ENCODE peak calls at places on chromosomes 12 and 14, in four cellular contexts. E, Q, A and O are unnamed samples.

GRCh38 chr12:48995061-48995879 is 3.9 kb downstream of the DDN start:
- DNase-seq in E (peak), Q (no peak), A (peak), O (peak)

GRCh38 chr14:87712386-87713113 is 280.4 kb downstream of the GALC start:
- DNase-seq in E (no peak), Q (no peak), A (no peak), O (no peak)

GRCh38 chr14:68405959-68406358 is 386.9 kb downstream of the ZFP36L1 start:
- DNase-seq in E (no peak), Q (no peak), A (no peak), O (no peak)

GRCh38 chr12:46942579-46942978 is 116.8 kb upstream of the SLC38A4 start:
- DNase-seq in E (peak), Q (peak), A (no peak), O (peak)

GRCh38 chr12:111635524-111635923 is 36.4 kb upstream of the ATXN2 start:
- DNase-seq in E (no peak), Q (no peak), A (no peak), O (no peak)

GRCh38 chr12:113065126-113066007 is 8.8 kb downstream of the DTX1 start:
- DNase-seq in E (peak), Q (no peak), A (peak), O (no peak)

GRCh38 chr12:76216585-76217472 is 131.4 kb downstream of the BBS10 start:
- DNase-seq in E (no peak), Q (no peak), A (no peak), O (no peak)

GRCh38 chr12:48973992-48974673 is 2.6 kb upstream of the WNT10B start:
- DNase-seq in E (no peak), Q (no peak), A (no peak), O (peak)

GRCh38 chr14:50530794-50531193 is 1.6 kb downstream of the MAP4K5 start:
- DNase-seq in E (no peak), Q (no peak), A (no peak), O (no peak)

GRCh38 chr14:82621881-82622450 is 1088.3 kb upstream of the SEL1L start:
- DNase-seq in E (no peak), Q (no peak), A (no peak), O (no peak)

GRCh38 chr12:131831021-131831571 is 2.9 kb downstream of the MMP17 start:
- DNase-seq in E (no peak), Q (no peak), A (no peak), O (no peak)

GRCh38 chr14:81169711-81170103 is 51.1 kb downstream of the GTF2A1 start:
- DNase-seq in E (no peak), Q (no peak), A (no peak), O (no peak)

GRCh38 chr12:54564768-54565167 is 15.4 kb downstream of the PDE1B start:
- DNase-seq in E (no peak), Q (no peak), A (no peak), O (no peak)

GRCh38 chr12:95663525-95663924 is 112.2 kb upstream of the USP44 start:
- DNase-seq in E (no peak), Q (no peak), A (no peak), O (no peak)

GRCh38 chr14:68476212-68476964 is 316.5 kb downstream of the ZFP36L1 start:
- DNase-seq in E (no peak), Q (peak), A (no peak), O (no peak)

GRCh38 chr12:49733219-49734017 is 7.9 kb upstream of the TMBIM6 start:
- DNase-seq in E (no peak), Q (no peak), A (no peak), O (no peak)

GRCh38 chr14:73786632-73786941 is 65.0 kb upstream of the PTGR2 start:
- DNase-seq in E (no peak), Q (no peak), A (no peak), O (no peak)